ENCODE peak calls at places on chromosomes 1 and 21, in four cellular contexts. C, Q, L and O are unnamed samples.

GRCh38 chr1:226882631-226883409 is 12.4 kb downstream of the PSEN2 start:
- DNase-seq in C (no peak), Q (no peak), L (no peak), O (no peak)

GRCh38 chr1:86052948-86053698 is 103.4 kb downstream of the COL24A1 start:
- DNase-seq in C (no peak), Q (no peak), L (no peak), O (no peak)

GRCh38 chr1:148263906-148264255 is 111.8 kb upstream of the NBPF11 start:
- DNase-seq in C (no peak), Q (no peak), L (no peak), O (no peak)

GRCh38 chr1:204190212-204191211 is 5.8 kb downstream of the KISS1 start:
- DNase-seq in C (no peak), Q (no peak), L (no peak), O (no peak)

GRCh38 chr1:10685851-10686403 is 110.5 kb downstream of the CASZ1 start:
- DNase-seq in C (no peak), Q (no peak), L (no peak), O (no peak)

GRCh38 chr1:55214903-55215193 is 316 bp downstream of the USP24 start:
- DNase-seq in C (no peak), Q (no peak), L (no peak), O (peak; percentile 51)

GRCh38 chr1:24341260-24341659 is 22.1 kb downstream of the GRHL3 start:
- DNase-seq in C (no peak), Q (no peak), L (no peak), O (no peak)

GRCh38 chr1:163670980-163671757 is 349.4 kb downstream of the NUF2 start:
- DNase-seq in C (no peak), Q (no peak), L (no peak), O (no peak)

GRCh38 chr1:42934541-42935312 is 23.9 kb downstream of the SLC2A1 start:
- DNase-seq in C (no peak), Q (peak; percentile 17), L (no peak), O (peak; percentile 39)

GRCh38 chr1:170168263-170168662 is 22.5 kb downstream of the NTMT2 start:
- DNase-seq in C (no peak), Q (no peak), L (no peak), O (no peak)

GRCh38 chr1:234125283-234125682 is 220.8 kb downstream of the SLC35F3 start:
- DNase-seq in C (no peak), Q (no peak), L (no peak), O (no peak)

GRCh38 chr1:31714442-31715096 is 10.8 kb upstream of the COL16A1 start:
- DNase-seq in C (no peak), Q (peak; percentile 47), L (peak; percentile 83), O (no peak)

GRCh38 chr1:232322162-232322734 is 307.7 kb downstream of the SIPA1L2 start:
- DNase-seq in C (no peak), Q (no peak), L (no peak), O (no peak)

GRCh38 chr1:117605164-117605810 is 561 bp upstream of the TENT5C start:
- DNase-seq in C (no peak), Q (no peak), L (no peak), O (no peak)

GRCh38 chr1:159211331-159212136 is 6.9 kb downstream of the ACKR1 start:
- DNase-seq in C (no peak), Q (no peak), L (no peak), O (no peak)

GRCh38 chr1:244980605-244981004 is 116.3 kb upstream of the HNRNPU start:
- DNase-seq in C (no peak), Q (no peak), L (no peak), O (no peak)

GRCh38 chr1:236603896-236604217 is 459 bp downstream of the HEATR1 start:
- DNase-seq in C (no peak), Q (no peak), L (no peak), O (no peak)

GRCh38 chr1:226609836-226610455 is 61.4 kb downstream of the STUM start:
- DNase-seq in C (no peak), Q (no peak), L (no peak), O (no peak)

GRCh38 chr1:50929376-50929958 is 30.6 kb downstream of the FAF1 start:
- DNase-seq in C (no peak), Q (no peak), L (no peak), O (no peak)

GRCh38 chr1:209704584-209704983 is at the start of gene HSD11B1:
- DNase-seq in C (no peak), Q (peak; percentile 65), L (peak; percentile 13), O (no peak)

GRCh38 chr21:30129246-30129645 is 37.4 kb downstream of the CLDN17 start:
- DNase-seq in C (no peak), Q (no peak), L (no peak), O (no peak)

GRCh38 chr1:5220881-5221280 is 566.5 kb downstream of the AJAP1 start:
- DNase-seq in C (no peak), Q (no peak), L (no peak), O (no peak)

GRCh38 chr1:78227705-78228260 is 182.0 kb downstream of the GIPC2 start:
- DNase-seq in C (no peak), Q (no peak), L (no peak), O (no peak)

GRCh38 chr1:214244841-214245240 is 36.1 kb upstream of the SMYD2 start:
- DNase-seq in C (no peak), Q (no peak), L (no peak), O (no peak)

GRCh38 chr1:8142955-8143629 is 117.0 kb upstream of the ERRFI1 start:
- DNase-seq in C (no peak), Q (no peak), L (no peak), O (no peak)

GRCh38 chr1:202237052-202237451 is 43.5 kb downstream of the LGR6 start:
- DNase-seq in C (no peak), Q (no peak), L (no peak), O (no peak)

GRCh38 chr1:230173176-230173575 is 106.1 kb downstream of the GALNT2 start:
- DNase-seq in C (no peak), Q (no peak), L (no peak), O (no peak)

GRCh38 chr1:19260211-19261138 is 8.9 kb downstream of the MRTO4 start:
- DNase-seq in C (no peak), Q (no peak), L (no peak), O (no peak)

GRCh38 chr21:27581168-27581567 is 614.3 kb upstream of the ADAMTS5 start:
- DNase-seq in C (no peak), Q (no peak), L (no peak), O (no peak)

GRCh38 chr1:150720703-150721102 is at the start of gene HORMAD1:
- DNase-seq in C (no peak), Q (no peak), L (no peak), O (no peak)

GRCh38 chr21:35294231-35294898 is 245.3 kb upstream of the RUNX1 start:
- DNase-seq in C (no peak), Q (peak; percentile 90), L (no peak), O (no peak)

GRCh38 chr1:222821239-222821638 is 6.4 kb downstream of the DISP1 start:
- DNase-seq in C (no peak), Q (no peak), L (no peak), O (no peak)

GRCh38 chr21:15054089-15054488 is 10.7 kb downstream of the NRIP1 start:
- DNase-seq in C (no peak), Q (no peak), L (no peak), O (no peak)

GRCh38 chr21:15058718-15059316 is 6.0 kb downstream of the NRIP1 start:
- DNase-seq in C (no peak), Q (no peak), L (no peak), O (no peak)

GRCh38 chr21:15059397-15059796 is 5.4 kb downstream of the NRIP1 start:
- DNase-seq in C (no peak), Q (no peak), L (no peak), O (no peak)

GRCh38 chr21:15054606-15055239 is 10.1 kb downstream of the NRIP1 start:
- DNase-seq in C (no peak), Q (no peak), L (no peak), O (no peak)

GRCh38 chr21:15057290-15057689 is 7.5 kb downstream of the NRIP1 start:
- DNase-seq in C (no peak), Q (no peak), L (no peak), O (no peak)
- H3K4me3 ChIP-seq in C (no peak overlapping the region), Q (no peak overlapping the region), L (no peak overlapping the region), O (no peak overlapping the region)

GRCh38 chr1:180233191-180234011 is 3.3 kb downstream of the LHX4 start:
- DNase-seq in C (no peak), Q (no peak), L (no peak), O (no peak)

GRCh38 chr1:180230791-180231505 is 884 bp downstream of the LHX4 start:
- DNase-seq in C (no peak), Q (no peak), L (no peak), O (no peak)

GRCh38 chr1:180231506-180232420 is 1.7 kb downstream of the LHX4 start:
- DNase-seq in C (no peak), Q (no peak), L (no peak), O (no peak)

GRCh38 chr1:180234369-180235076 is 4.5 kb downstream of the LHX4 start:
- DNase-seq in C (no peak), Q (no peak), L (no peak), O (no peak)

DNA sequence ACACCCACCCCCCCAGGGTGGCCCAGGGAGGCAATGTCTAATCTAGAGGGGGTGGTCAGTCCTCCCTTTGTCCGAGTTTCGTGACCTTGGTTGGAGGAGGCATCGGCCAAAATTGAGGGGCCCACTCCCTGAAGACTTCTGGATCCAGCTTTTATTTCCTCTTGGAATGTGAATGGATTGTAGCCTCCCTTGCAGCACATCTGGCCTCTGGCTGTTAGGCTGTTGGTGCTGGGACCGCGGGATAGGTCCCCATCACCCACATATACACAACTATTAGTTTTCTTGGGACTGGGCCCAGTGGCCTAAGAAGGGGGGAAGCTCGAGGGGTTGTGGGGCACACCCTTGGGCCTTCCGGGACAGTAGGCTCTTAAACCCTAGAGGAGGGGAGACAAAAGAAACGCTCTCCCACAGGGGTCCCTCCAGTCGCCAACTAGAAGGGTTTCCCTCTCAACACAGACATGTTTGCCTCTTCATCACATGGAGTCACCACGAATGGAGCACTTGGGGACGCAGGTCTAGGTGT is 2.5 kb downstream of the LHX4 start:
- DNase-seq in C (no peak), Q (no peak), L (no peak), O (no peak)
- H3K27me3 ChIP-seq in C (peaks cover 56% of the 10 kb centered on the region), Q (peaks cover 19% of the 10 kb centered on the region), L (peaks cover 42% of the 10 kb centered on the region), O (peaks cover 94% of the 10 kb centered on the region)

GRCh38 chr1:215569987-215570824 is 3.1 kb downstream of the KCTD3 start:
- DNase-seq in C (no peak), Q (no peak), L (no peak), O (no peak)
- H3K4me3 ChIP-seq in C (peak overlapping the region; percentile 73), Q (no peak overlapping the region), L (no peak overlapping the region), O (no peak overlapping the region)

DNA sequence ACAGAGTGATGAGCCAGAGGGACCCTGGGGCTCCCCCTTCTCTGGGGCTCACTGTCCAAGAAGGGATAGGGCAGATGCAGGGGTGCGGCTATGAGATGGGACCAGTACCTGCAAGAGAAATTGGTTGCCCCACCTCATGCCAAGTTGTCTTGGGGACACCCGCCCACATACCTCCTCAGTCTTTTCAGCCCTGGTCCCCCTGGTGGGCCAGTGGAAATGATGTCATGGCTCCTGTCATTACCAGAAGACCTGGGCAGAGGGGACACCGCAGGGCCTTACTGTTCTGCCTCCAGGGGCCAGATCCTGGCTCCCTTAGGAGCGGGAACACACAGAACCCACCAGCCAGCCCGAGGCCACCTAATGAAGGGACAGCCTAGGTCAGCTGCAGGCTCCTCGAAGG is 63.2 kb downstream of the CDK18 start:
- DNase-seq in C (no peak), Q (no peak), L (no peak), O (no peak)
- H3K27me3 ChIP-seq in C (no peaks in the 10 kb centered on the region), Q (no peaks in the 10 kb centered on the region), L (peaks cover 14% of the 10 kb centered on the region), O (peaks cover 42% of the 10 kb centered on the region)

GRCh38 chr1:12016182-12016581 is 3.1 kb upstream of the MIIP start:
- DNase-seq in C (no peak), Q (no peak), L (no peak), O (no peak)
- H3K4me3 ChIP-seq in C (no peak overlapping the region), Q (no peak overlapping the region), L (no peak overlapping the region), O (no peak overlapping the region)